ENCODE peak calls at places on chromosomes 3 and 15, in five cellular contexts. G, I, U, A and Y are unnamed samples.

GRCh38 chr3:187919018-187919417 is 173.8 kb upstream of the BCL6 start:
- DNase-seq in G (no peak), I (no peak), A (no peak), U (no peak), Y (no peak)

GRCh38 chr15:62889734-62890505 is 152.6 kb upstream of the TPM1 start:
- DNase-seq in U (peak), I (no peak), G (no peak), A (peak), Y (no peak)

GRCh38 chr3:157311633-157312365 is 124.9 kb upstream of the PTX3 start:
- DNase-seq in A (peak), U (peak), G (peak), I (no peak), Y (peak)

GRCh38 chr15:58505581-58505980 is 73.8 kb downstream of the LIPC start:
- DNase-seq in A (peak), U (no peak), I (no peak), G (no peak), Y (no peak)

GRCh38 chr15:25501828-25502446 is 63.1 kb upstream of the UBE3A start:
- DNase-seq in G (peak), A (peak), I (peak), U (peak), Y (no peak)

GRCh38 chr3:188111002-188111584 is 42.9 kb upstream of the LPP start:
- DNase-seq in A (no peak), U (no peak), I (no peak), G (no peak), Y (no peak)

GRCh38 chr3:185623909-185624308 is 37.8 kb downstream of the SENP2 start:
- DNase-seq in U (no peak), I (no peak), A (no peak), G (no peak), Y (no peak)

GRCh38 chr3:43076857-43077256 is 29.0 kb downstream of the POMGNT2 start:
- DNase-seq in G (no peak), A (no peak), U (no peak), I (no peak), Y (no peak)

GRCh38 chr3:52527732-52528595 is 5.7 kb downstream of the NT5DC2 start:
- DNase-seq in I (peak), G (no peak), U (no peak), A (no peak), Y (no peak)

GRCh38 chr3:135148431-135148830 is 353.4 kb downstream of the EPHB1 start:
- DNase-seq in G (no peak), U (no peak), I (peak), A (no peak), Y (no peak)

GRCh38 chr3:161415506-161416231 is 44.4 kb upstream of the SPTSSB start:
- DNase-seq in U (peak), G (peak), A (peak), I (no peak), Y (peak)

GRCh38 chr3:31263897-31264296 is 268.8 kb upstream of the STT3B start:
- DNase-seq in U (no peak), A (no peak), G (no peak), I (no peak), Y (no peak)

GRCh38 chr3:186534113-186534669 is 10.0 kb downstream of the CRYGS start:
- DNase-seq in A (no peak), I (no peak), G (no peak), U (no peak), Y (no peak)

GRCh38 chr15:67144609-67145306 is 79.4 kb downstream of the SMAD3 start:
- DNase-seq in I (no peak), A (peak), G (peak), U (peak), Y (no peak)

DNA sequence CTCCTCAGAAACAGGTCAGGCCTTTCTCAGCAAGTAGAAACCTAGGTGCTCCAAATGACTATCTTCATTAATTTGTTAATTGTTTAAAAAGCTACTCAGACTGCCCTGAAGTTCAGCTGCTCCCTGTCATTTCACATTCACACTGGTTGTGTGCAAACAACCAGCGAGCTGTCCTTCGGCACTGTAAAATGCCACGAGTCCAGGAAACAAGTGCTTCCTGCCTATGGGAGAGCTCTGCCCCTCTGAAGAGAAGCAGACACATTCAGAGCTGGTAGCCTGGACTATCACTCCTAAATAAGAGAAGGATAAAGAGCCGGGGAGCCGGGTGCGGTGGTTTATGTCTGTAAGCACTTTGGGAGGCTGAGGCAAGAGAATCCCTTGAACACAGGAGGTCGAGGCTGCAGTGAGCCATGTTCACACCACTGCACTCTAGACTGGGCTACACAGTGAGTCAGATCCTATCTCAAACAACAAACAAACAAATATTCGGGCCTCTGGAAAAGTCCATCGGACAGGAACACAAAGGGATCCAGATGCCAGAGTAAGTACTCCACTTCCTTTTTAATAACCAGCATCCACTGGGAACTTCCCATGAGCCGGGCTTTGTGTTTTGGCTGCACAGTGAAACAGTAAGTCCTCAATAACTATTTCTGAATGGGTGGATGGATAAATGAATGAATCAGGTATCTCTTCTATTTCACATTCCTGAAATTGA is 114.4 kb upstream of the WNT5A start:
- DNase-seq in G (no peak), U (no peak), A (no peak), I (no peak), Y (no peak)
- TF ChIP-seq CTCF in G (no peak), U (no peak), A (no peak), I (no peak), Y (no peak)

GRCh38 chr3:14573706-14574105 is 33.6 kb upstream of the GRIP2 start:
- DNase-seq in G (no peak), A (no peak), U (no peak), I (no peak), Y (no peak)

GRCh38 chr3:14581334-14582072 is 41.4 kb upstream of the GRIP2 start:
- DNase-seq in U (no peak), I (no peak), G (no peak), A (no peak), Y (no peak)

GRCh38 chr3:14576163-14576562 is 36.0 kb upstream of the GRIP2 start:
- DNase-seq in G (no peak), A (no peak), I (no peak), U (no peak), Y (no peak)

GRCh38 chr3:14574183-14574582 is 34.0 kb upstream of the GRIP2 start:
- DNase-seq in I (no peak), A (no peak), U (no peak), G (no peak), Y (no peak)

DNA sequence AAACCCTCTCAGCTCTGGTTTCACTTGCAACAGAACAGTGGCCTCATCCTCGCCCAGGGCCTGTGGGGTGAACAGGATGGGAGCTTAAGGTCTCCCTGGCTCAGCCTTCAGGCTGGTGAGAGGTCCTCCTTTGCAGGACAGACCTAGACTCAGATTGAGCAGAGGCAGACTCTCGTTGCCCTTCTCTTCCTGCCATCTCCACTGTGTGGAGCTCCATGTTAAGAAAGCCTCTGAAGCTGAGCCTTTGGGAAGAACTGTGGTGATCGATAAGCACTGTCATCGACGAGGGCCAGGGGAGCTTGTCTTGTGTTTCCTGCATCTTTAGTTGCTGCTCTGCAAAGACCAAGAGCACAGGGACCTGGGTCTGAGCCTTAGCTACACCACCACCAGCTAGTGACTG is 37.8 kb upstream of the GRIP2 start:
- DNase-seq in G (no peak), A (no peak), I (no peak), U (no peak), Y (no peak)
- TF ChIP-seq CTCF in G (peak), A (no peak), I (no peak), U (no peak), Y (no peak)

GRCh38 chr3:104610730-104611652 is 755.7 kb upstream of the ALCAM start:
- DNase-seq in I (no peak), A (no peak), G (no peak), U (no peak), Y (no peak)
- TF ChIP-seq CTCF in I (no peak), A (peak), G (peak), U (peak), Y (no peak)

GRCh38 chr3:48240711-48241491 is at the start of gene ZNF589:
- DNase-seq in A (peak), G (no peak), U (peak), I (peak), Y (peak)
- TF ChIP-seq CTCF in A (peak), G (no peak), U (no peak), I (peak), Y (peak)

DNA sequence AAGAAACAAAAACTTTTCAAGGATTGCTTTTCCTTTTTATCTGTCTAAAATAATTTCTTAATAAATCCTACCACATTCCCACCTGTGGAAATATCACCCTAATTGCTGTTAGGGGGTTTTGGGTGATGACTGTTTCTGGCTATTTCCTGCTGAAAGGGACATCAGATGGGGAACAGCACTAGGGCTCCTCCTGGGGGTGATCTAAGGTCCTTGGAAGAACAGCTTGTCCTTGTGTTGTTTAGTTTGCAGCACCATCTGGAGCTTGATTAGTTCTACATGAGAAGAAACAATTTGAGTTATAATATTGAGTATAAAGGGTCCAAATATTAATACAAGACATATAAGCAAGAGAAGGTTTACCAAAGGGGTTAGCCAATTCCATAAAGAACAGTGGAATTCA is 18.7 kb downstream of the OR5H15 start:
- DNase-seq in I (no peak), G (no peak), A (no peak), U (no peak), Y (no peak)
- TF ChIP-seq CTCF in I (no peak), G (no peak), A (no peak), U (no peak), Y (no peak)

GRCh38 chr3:146638718-146639117 is 33.6 kb upstream of the PLSCR5 start:
- DNase-seq in G (no peak), U (no peak), A (no peak), I (no peak), Y (no peak)
- TF ChIP-seq CTCF in G (peak), U (peak), A (peak), I (no peak), Y (peak)

GRCh38 chr3:101667331-101667730 is 9.6 kb downstream of the ZBTB11 start:
- DNase-seq in G (no peak), U (no peak), A (no peak), I (no peak), Y (no peak)
- TF ChIP-seq CTCF in G (no peak), U (no peak), A (no peak), I (no peak), Y (no peak)

GRCh38 chr15:51336011-51336410 is 2.4 kb downstream of the CYP19A1 start:
- DNase-seq in A (no peak), G (no peak), I (no peak), U (no peak), Y (no peak)
- TF ChIP-seq CTCF in A (no peak), G (no peak), I (no peak), U (peak), Y (no peak)